ENCODE peak calls at places on chromosomes 2 and 18, in six cellular contexts. R, G, K, I, Q and B are unnamed samples.

GRCh38 chr2:191264647-191265079 is 19.5 kb downstream of the MYO1B start:
- DNase-seq in R (no peak), G (no peak), K (no peak), I (no peak), Q (no peak), B (no peak)

GRCh38 chr2:239424337-239425045 is 23.7 kb upstream of the HDAC4 start:
- DNase-seq in R (no peak), G (no peak), K (no peak), I (no peak), Q (no peak), B (no peak)

GRCh38 chr18:55419939-55420664 is 167.9 kb downstream of the TCF4 start:
- DNase-seq in R (no peak), G (no peak), K (no peak), I (no peak), Q (no peak), B (no peak)

GRCh38 chr2:164737612-164738081 is 104.0 kb downstream of the COBLL1 start:
- DNase-seq in R (peak), G (no peak), K (peak), I (no peak), Q (no peak), B (peak)

GRCh38 chr2:213232649-213233437 is 51.4 kb upstream of the SPAG16 start:
- DNase-seq in R (no peak), G (peak), K (no peak), I (peak), Q (peak), B (peak)

GRCh38 chr2:31362581-31362980 is 52.0 kb downstream of the XDH start:
- DNase-seq in R (no peak), G (no peak), K (no peak), I (no peak), Q (no peak), B (no peak)

GRCh38 chr2:182921234-182921633 is 54.8 kb upstream of the FRZB start:
- DNase-seq in R (no peak), G (no peak), K (no peak), I (no peak), Q (no peak), B (no peak)

GRCh38 chr18:54109131-54109683 is 115.3 kb downstream of the MBD2 start:
- DNase-seq in R (no peak), G (no peak), K (no peak), I (no peak), Q (no peak), B (no peak)

GRCh38 chr2:122598784-122599183 is 843.3 kb downstream of the TSN start:
- DNase-seq in R (no peak), G (no peak), K (no peak), I (no peak), Q (no peak), B (no peak)

GRCh38 chr2:12005886-12006681 is 259.7 kb downstream of the LPIN1 start:
- DNase-seq in R (no peak), G (peak), K (no peak), I (peak), Q (peak), B (peak)

GRCh38 chr2:127175821-127176354 is 44.2 kb downstream of the CYP27C1 start:
- DNase-seq in R (no peak), G (no peak), K (no peak), I (peak), Q (no peak), B (no peak)

GRCh38 chr2:159381574-159381973 is 95.1 kb upstream of the WDSUB1 start:
- DNase-seq in R (no peak), G (no peak), K (no peak), I (no peak), Q (no peak), B (no peak)

GRCh38 chr2:190418717-190419116 is 10.6 kb downstream of the MFSD6 start:
- DNase-seq in R (no peak), G (no peak), K (no peak), I (no peak), Q (no peak), B (no peak)

GRCh38 chr2:150387586-150388288 is 99.7 kb downstream of the RND3 start:
- DNase-seq in R (no peak), G (no peak), K (no peak), I (no peak), Q (no peak), B (no peak)

GRCh38 chr2:148201075-148202004 is 180.4 kb downstream of the MBD5 start:
- DNase-seq in R (no peak), G (peak), K (peak), I (peak), Q (no peak), B (peak)

GRCh38 chr2:74374509-74375205 is 5.5 kb downstream of the DCTN1 start:
- DNase-seq in R (peak), G (no peak), K (peak), I (no peak), Q (no peak), B (no peak)

GRCh38 chr2:43083278-43083677 is 143.1 kb downstream of the ZFP36L2 start:
- DNase-seq in R (peak), G (no peak), K (no peak), I (peak), Q (no peak), B (no peak)

GRCh38 chr2:109446531-109447131 is 167.1 kb downstream of the SEPTIN10 start:
- DNase-seq in R (no peak), G (no peak), K (no peak), I (peak), Q (no peak), B (no peak)

GRCh38 chr18:48811401-48811800 is 139.4 kb downstream of the SMAD7 start:
- DNase-seq in R (no peak), G (no peak), K (no peak), I (no peak), Q (no peak), B (no peak)

GRCh38 chr2:109215866-109216265 is 86.9 kb downstream of the SH3RF3 start:
- DNase-seq in R (no peak), G (no peak), K (no peak), I (peak), Q (no peak), B (no peak)